ENCODE peak calls at places on chromosomes 12 and 14, in nine cellular contexts. S is fibroblast of pulmonary artery; C is activated T-helper 1 cell treated with anti-CD3 and anti-CD28 coated beads, Interleukin-12 subunit alpha, Interleukin-12 subunit beta, Interleukin-2, Interleukin-4 antibody, amounts not matched to agents 30 ng/mL and 10 ng/mL and 1 ng/mL, durations not matched to agents 14 hours and 24 hours and 36 hours; F is NCI-H526; K is mucosa of descending colon; J is heart left ventricle; N is frontal cortex; O is A172; T is NCI-H748 treated with DMSO at 0.1 percent for 48 hours. V is an unnamed sample.

GRCh38 chr14:103883263-103883523 is 35.8 kb upstream of the PPP1R13B start:
- DNase-seq in S (no peak), C (no peak), F (no peak), K (no peak), J (no peak), N (no peak), O (no peak), T (no peak), V (no peak)

GRCh38 chr12:24228980-24229730 is 279.7 kb upstream of the SOX5 start:
- DNase-seq in S (no peak), C (no peak), F (no peak), K (no peak), J (no peak), N (no peak), O (no peak), T (no peak), V (no peak)

GRCh38 chr12:101172316-101172715 is 37.7 kb downstream of the SLC5A8 start:
- DNase-seq in S (no peak), C (no peak), F (peak), K (peak), J (no peak), N (no peak), O (no peak), T (no peak), V (no peak)

GRCh38 chr12:49043856-49044258 is 16.7 kb downstream of the KMT2D start:
- DNase-seq in S (peak), C (peak), F (no peak), K (peak), J (peak), N (peak), O (no peak), T (peak), V (peak)

GRCh38 chr14:55094630-55095157 is 34.4 kb upstream of the LGALS3 start:
- DNase-seq in S (no peak), C (no peak), F (no peak), K (no peak), J (no peak), N (no peak), O (no peak), T (no peak), V (no peak)

GRCh38 chr14:57617510-57617909 is 123.9 kb upstream of the CCDC198 start:
- DNase-seq in S (no peak), C (no peak), F (no peak), K (no peak), J (no peak), N (no peak), O (no peak), T (no peak), V (no peak)

GRCh38 chr14:99156814-99157213 is 115.2 kb downstream of the BCL11B start:
- DNase-seq in S (no peak), C (no peak), F (no peak), K (no peak), J (no peak), N (no peak), O (no peak), T (no peak), V (no peak)

GRCh38 chr14:95490727-95491451 is 25.6 kb downstream of the SYNE3 start:
- DNase-seq in S (peak), C (no peak), F (no peak), K (peak), J (no peak), N (no peak), O (peak), T (no peak), V (no peak)

GRCh38 chr12:82479511-82479910 is 121.2 kb downstream of the METTL25 start:
- DNase-seq in S (peak), C (no peak), F (no peak), K (no peak), J (no peak), N (no peak), O (no peak), T (no peak), V (no peak)

GRCh38 chr12:38138225-38139221 is 178.1 kb upstream of the ALG10B start:
- DNase-seq in S (peak), C (peak), F (peak), K (peak), J (peak), N (peak), O (peak), T (peak), V (peak)

GRCh38 chr12:57772429-57773322 is at the start of gene EEF1AKMT3:
- DNase-seq in S (peak), C (peak), F (no peak), K (peak), J (peak), N (peak), O (no peak), T (no peak), V (no peak)